ENCODE peak calls at places on chromosomes 6 and 20, in ten cellular contexts. J is tibial nerve, X is nephron progenitor cell, K is neural crest cell, E is foreskin fibroblast, C is choroid plexus epithelial cell, D is HepG2, Q is endothelial cell, V is AG09309, N is RWPE2. O is an unnamed sample.

GRCh38 chr20:25601659-25602058 is 16.3 kb upstream of the NINL start:
- DNase-seq in J (no peak), X (no peak), K (no peak), E (no peak), C (no peak), D (no peak), Q (no peak), V (no peak), N (no peak), O (no peak)

GRCh38 chr20:9169409-9169808 is 100.5 kb downstream of the PLCB4 start:
- DNase-seq in J (no peak), X (no peak), K (no peak), E (no peak), C (no peak), D (no peak), Q (no peak), V (no peak), N (no peak), O (no peak)

GRCh38 chr20:63858393-63859165 is 2.7 kb upstream of the ABHD16B start:
- DNase-seq in J (no peak), X (peak; percentile 67), K (no peak), E (peak; percentile 35), C (peak; percentile 94), D (peak; percentile 79), Q (peak; percentile 62), V (no peak), N (peak; percentile 86), O (peak; percentile 33)

GRCh38 chr6:52574709-52575489 is 2.0 kb downstream of the TRAM2 start:
- DNase-seq in J (peak; percentile 72), X (no peak), K (no peak), E (peak; percentile 58), C (peak; percentile 61), D (no peak), Q (no peak), V (no peak), N (no peak), O (no peak)

GRCh38 chr20:63224272-63225081 is 8.5 kb upstream of the YTHDF1 start:
- DNase-seq in J (no peak), X (no peak), K (no peak), E (no peak), C (peak; percentile 76), D (peak; percentile 56), Q (no peak), V (no peak), N (no peak), O (no peak)

GRCh38 chr6:135162678-135163439 is 18.2 kb upstream of the MYB start:
- DNase-seq in J (no peak), X (peak; percentile 68), K (peak; percentile 62), E (peak; percentile 16), C (peak; percentile 47), D (peak; percentile 23), Q (peak; percentile 68), V (no peak), N (no peak), O (no peak)

GRCh38 chr6:30061766-30062458 is 847 bp downstream of the POLR1H start:
- DNase-seq in J (no peak), X (peak; percentile 8), K (no peak), E (no peak), C (peak; percentile 45), D (no peak), Q (no peak), V (no peak), N (no peak), O (no peak)

GRCh38 chr6:89432875-89433636 is at the start of gene ANKRD6:
- DNase-seq in J (peak; percentile 80), X (peak; percentile 94), K (peak; percentile 87), E (peak; percentile 25), C (peak; percentile 36), D (peak; percentile 20), Q (peak; percentile 95), V (no peak), N (no peak), O (no peak)

GRCh38 chr6:122576888-122577287 is 33.3 kb upstream of the PKIB start:
- DNase-seq in J (no peak), X (no peak), K (no peak), E (no peak), C (no peak), D (no peak), Q (no peak), V (no peak), N (no peak), O (no peak)

GRCh38 chr6:158020272-158020711 is 38.6 kb downstream of the SYNJ2 start:
- DNase-seq in J (no peak), X (no peak), K (no peak), E (no peak), C (no peak), D (no peak), Q (no peak), V (no peak), N (peak; percentile 19), O (no peak)

GRCh38 chr20:60964911-60965310 is 287.1 kb upstream of the CDH4 start:
- DNase-seq in J (no peak), X (no peak), K (no peak), E (no peak), C (no peak), D (no peak), Q (no peak), V (no peak), N (peak; percentile 59), O (no peak)

GRCh38 chr6:33277663-33278391 is 904 bp downstream of the B3GALT4 start:
- DNase-seq in J (no peak), X (no peak), K (no peak), E (no peak), C (no peak), D (no peak), Q (peak; percentile 25), V (no peak), N (no peak), O (no peak)

GRCh38 chr6:105818505-105818904 is 267.6 kb upstream of the PRDM1 start:
- DNase-seq in J (no peak), X (no peak), K (no peak), E (no peak), C (no peak), D (no peak), Q (no peak), V (no peak), N (no peak), O (no peak)

GRCh38 chr6:105817961-105818360 is 268.2 kb upstream of the PRDM1 start:
- DNase-seq in J (no peak), X (no peak), K (no peak), E (no peak), C (no peak), D (no peak), Q (no peak), V (no peak), N (no peak), O (no peak)

GRCh38 chr6:105815657-105816555 is 270.2 kb upstream of the PRDM1 start:
- DNase-seq in J (no peak), X (no peak), K (no peak), E (no peak), C (no peak), D (no peak), Q (no peak), V (no peak), N (no peak), O (no peak)

GRCh38 chr6:105817370-105817769 is 268.8 kb upstream of the PRDM1 start:
- DNase-seq in J (no peak), X (no peak), K (no peak), E (no peak), C (no peak), D (no peak), Q (no peak), V (no peak), N (no peak), O (no peak)

GRCh38 chr6:105816875-105817274 is 269.3 kb upstream of the PRDM1 start:
- DNase-seq in J (no peak), X (no peak), K (no peak), E (no peak), C (no peak), D (no peak), Q (no peak), V (no peak), N (no peak), O (no peak)
- TF ChIP-seq CTCF in J (no peak), X (no peak), K (no peak), E (no peak), C (no peak), D (no peak), Q (no peak), V (no peak), N (no peak), O (no peak)

DNA sequence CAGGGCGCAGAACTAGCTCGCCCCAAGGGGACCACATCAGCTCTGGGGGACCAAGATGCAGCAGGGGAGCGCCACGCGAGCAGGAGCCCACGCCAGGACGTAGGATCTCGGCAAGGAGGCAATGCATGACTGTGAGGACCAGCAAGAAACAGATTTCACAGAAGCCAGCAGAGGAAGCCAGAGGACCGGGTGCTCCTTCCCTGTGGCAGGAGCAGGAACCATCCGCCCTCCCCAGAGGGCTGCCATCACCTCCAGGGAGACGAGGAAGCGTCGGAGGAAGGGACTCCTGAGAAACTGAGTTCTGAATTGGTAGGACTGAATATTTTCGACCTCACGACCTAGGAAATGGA is 37.0 kb downstream of the PNLDC1 start:
- DNase-seq in J (no peak), X (no peak), K (no peak), E (no peak), C (no peak), D (no peak), Q (no peak), V (no peak), N (no peak), O (no peak)
- TF ChIP-seq CTCF in J (no peak), X (no peak), K (no peak), E (no peak), C (no peak), D (no peak), Q (no peak), V (no peak), N (no peak), O (no peak)

GRCh38 chr6:156579564-156579963 is 197.6 kb upstream of the ARID1B start:
- DNase-seq in J (no peak), X (no peak), K (no peak), E (no peak), C (no peak), D (no peak), Q (no peak), V (no peak), N (no peak), O (no peak)

GRCh38 chr6:156577749-156578148 is 199.4 kb upstream of the ARID1B start:
- DNase-seq in J (no peak), X (no peak), K (no peak), E (no peak), C (no peak), D (no peak), Q (no peak), V (no peak), N (no peak), O (no peak)

DNA sequence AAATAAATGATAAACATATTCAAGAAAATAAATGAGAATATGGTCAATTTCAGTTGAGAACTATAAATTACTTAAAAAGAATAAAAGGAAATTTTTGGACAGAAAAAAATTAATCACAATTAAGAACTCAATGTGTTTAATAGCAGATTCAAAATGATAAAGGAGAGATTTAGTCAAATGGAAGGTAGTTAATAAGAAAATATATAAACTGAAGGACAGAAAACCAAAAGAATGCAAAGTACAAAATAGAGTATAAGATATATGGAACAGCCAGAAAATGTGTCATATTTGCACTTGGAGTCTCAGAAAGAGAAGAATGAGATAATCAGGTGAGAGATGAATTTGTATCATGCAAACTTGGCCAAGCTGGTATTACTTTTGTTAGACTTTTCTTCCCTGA is 201.8 kb upstream of the ARID1B start:
- DNase-seq in J (no peak), X (no peak), K (no peak), E (no peak), C (no peak), D (no peak), Q (no peak), V (no peak), N (no peak), O (no peak)
- TF ChIP-seq CTCF in J (no peak), X (no peak), K (no peak), E (no peak), C (no peak), D (no peak), Q (no peak), V (no peak), N (no peak), O (no peak)

GRCh38 chr6:143929975-143930374 is 65.7 kb downstream of the ZC2HC1B start:
- DNase-seq in J (no peak), X (no peak), K (no peak), E (no peak), C (no peak), D (no peak), Q (no peak), V (no peak), N (no peak), O (no peak)
- TF ChIP-seq CTCF in J (no peak), X (no peak), K (no peak), E (no peak), C (no peak), D (no peak), Q (no peak), V (no peak), N (no peak), O (no peak)

O was measured in AG04450.